ENCODE peak calls at places on chromosomes 4 and X, in four cellular contexts. Z is A549, S is cardiac fibroblast, W is heart right ventricle. O is an unnamed sample.

GRCh38 chr4:137961051-137961438 is 281.1 kb downstream of the SLC7A11 start:
- DNase-seq in W (no peak), S (peak), Z (no peak), O (peak)

GRCh38 chrX:30906726-30907125 is 17.7 kb upstream of the TAB3 start:
- DNase-seq in Z (no peak), S (peak), W (no peak), O (peak)

GRCh38 chr4:101621120-101621519 is 169.4 kb upstream of the BANK1 start:
- DNase-seq in S (peak), W (no peak), Z (no peak), O (peak)

GRCh38 chr4:157217708-157218107 is 2.8 kb upstream of the GRIA2 start:
- DNase-seq in W (no peak), S (peak), Z (no peak), O (peak)

GRCh38 chr4:7189475-7190277 is 2.7 kb upstream of the SORCS2 start:
- DNase-seq in W (no peak), S (no peak), Z (no peak), O (no peak)

GRCh38 chr4:89836897-89837384 is at the start of gene SNCA:
- DNase-seq in W (peak), Z (peak), S (peak), O (peak)

GRCh38 chr4:52588771-52589591 is 70.1 kb downstream of the USP46 start:
- DNase-seq in W (no peak), S (peak), Z (no peak), O (peak)

GRCh38 chr4:7138223-7139166 is 53.8 kb upstream of the SORCS2 start:
- DNase-seq in W (no peak), S (no peak), Z (no peak), O (no peak)

GRCh38 chrX:31057691-31058090 is 14.2 kb downstream of the FTHL17 start:
- DNase-seq in W (no peak), Z (no peak), S (no peak), O (no peak)

GRCh38 chr4:187972135-187972534 is 23.4 kb upstream of the ZFP42 start:
- DNase-seq in W (no peak), Z (no peak), S (peak), O (no peak)

GRCh38 chrX:46294234-46294633 is 251.0 kb downstream of the ZNF674 start:
- DNase-seq in S (no peak), W (no peak), Z (no peak), O (peak)

GRCh38 chr4:82493721-82494425 is 63.5 kb downstream of the ENOPH1 start:
- DNase-seq in S (peak), W (no peak), Z (no peak), O (peak)

GRCh38 chrX:150219374-150220185 is 143.5 kb upstream of the MAMLD1 start:
- DNase-seq in S (peak), Z (no peak), W (peak), O (no peak)

GRCh38 chr4:48571471-48571870 is 81.4 kb downstream of the ZAR1 start:
- DNase-seq in W (no peak), Z (no peak), S (no peak), O (no peak)

GRCh38 chr4:178086324-178086723 is 644.1 kb upstream of the AGA start:
- DNase-seq in W (no peak), S (no peak), Z (no peak), O (no peak)

GRCh38 chrX:63764946-63765345 is 20.1 kb downstream of the ARHGEF9 start:
- DNase-seq in W (no peak), Z (no peak), S (peak), O (peak)

GRCh38 chr4:14336656-14337055 is 665.6 kb upstream of the CPEB2 start:
- DNase-seq in S (peak), Z (no peak), W (no peak), O (peak)

GRCh38 chrX:105695451-105695850 is 126.9 kb upstream of the NRK start:
- DNase-seq in W (no peak), Z (no peak), S (peak), O (peak)

GRCh38 chrX:139739138-139739537 is 31.2 kb upstream of the MCF2 start:
- DNase-seq in W (no peak), Z (no peak), S (peak), O (peak)

GRCh38 chrX:108090474-108091265 is 672 bp downstream of the PSMD10 start:
- DNase-seq in Z (peak), W (no peak), S (peak), O (no peak)

GRCh38 chr4:138182838-138183426 is 59.2 kb downstream of the SLC7A11 start:
- DNase-seq in W (no peak), S (peak), Z (peak), O (peak)

GRCh38 chr4:26294904-26295303 is 25.9 kb upstream of the RBPJ start:
- DNase-seq in W (no peak), Z (no peak), S (no peak), O (no peak)

GRCh38 chrX:42755820-42756219 is 22.1 kb downstream of the PPP1R2C start:
- DNase-seq in W (peak), Z (peak), S (peak), O (peak)

GRCh38 chr4:173498023-173498422 is 32.0 kb downstream of the HAND2 start:
- DNase-seq in S (no peak), Z (no peak), W (no peak), O (no peak)

DNA sequence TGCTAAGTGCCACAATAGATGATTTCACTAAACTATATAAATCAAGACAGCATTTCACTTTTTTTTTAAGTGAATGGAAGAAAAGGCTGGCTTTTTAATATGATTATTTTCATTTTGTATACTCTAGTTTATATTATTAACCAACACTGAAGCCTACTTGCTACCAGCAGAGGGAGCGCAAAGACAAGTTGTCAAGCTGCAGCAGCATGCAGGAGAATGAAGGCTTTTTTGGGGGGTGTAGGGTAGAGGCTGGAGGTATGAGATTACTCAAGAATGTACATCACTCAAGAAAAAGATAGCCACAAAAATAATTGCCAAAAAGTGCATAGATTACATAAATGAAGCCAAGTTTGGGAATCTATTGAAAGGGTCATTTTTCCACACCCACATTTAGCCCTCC is 519.5 kb downstream of the FGF13 start:
- DNase-seq in W (no peak), Z (no peak), S (peak), O (no peak)
- TF ChIP-seq CTCF in W (peak), Z (peak), S (peak), O (no peak)

DNA sequence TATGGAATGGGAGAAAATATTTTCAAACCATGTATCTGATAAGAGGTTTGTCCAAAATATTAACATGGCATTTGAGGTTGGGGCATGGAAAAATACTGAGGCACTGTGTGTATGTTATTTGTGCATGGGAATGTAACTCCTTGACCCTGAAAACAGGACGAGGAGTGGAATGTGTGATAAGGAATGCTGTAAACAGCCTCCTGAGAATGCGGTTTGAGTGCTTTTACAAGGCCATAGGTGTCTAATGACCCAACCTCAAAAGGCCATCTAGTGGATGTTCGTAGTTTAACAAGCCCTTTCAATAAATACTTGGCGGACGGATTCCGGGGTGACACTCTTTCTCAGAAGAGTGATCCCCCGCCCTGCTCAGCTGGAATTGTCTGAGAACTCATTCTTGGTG is 162.9 kb upstream of the USP9X start:
- DNase-seq in S (peak), W (no peak), Z (no peak), O (no peak)
- TF ChIP-seq CTCF in S (peak), W (no peak), Z (no peak), O (peak)

GRCh38 chr4:151644625-151645024 is 116.2 kb downstream of the GATB start:
- DNase-seq in Z (no peak), W (no peak), S (no peak), O (no peak)
- TF ChIP-seq CTCF in Z (peak), W (peak), S (peak), O (peak)

GRCh38 chrX:39595977-39596376 is 501.8 kb downstream of the BCOR start:
- DNase-seq in W (no peak), Z (no peak), S (no peak), O (no peak)

GRCh38 chrX:39591099-39591498 is 506.7 kb downstream of the BCOR start:
- DNase-seq in Z (no peak), S (no peak), W (no peak), O (no peak)

GRCh38 chrX:39596437-39596836 is 501.3 kb downstream of the BCOR start:
- DNase-seq in Z (no peak), S (no peak), W (no peak), O (no peak)

GRCh38 chrX:39592776-39593175 is 505.0 kb downstream of the BCOR start:
- DNase-seq in W (no peak), S (peak), Z (no peak), O (no peak)
- TF ChIP-seq CTCF in W (no peak), S (no peak), Z (no peak), O (no peak)

O was measured in foreskin fibroblast.